ENCODE peak calls at places on chromosomes 12 and 14, in eight cellular contexts. V is fibroblast of the aortic adventitia, Z is PC-3, B is sigmoid colon, M is PC-9, L is IMR-90, G is cardiac muscle cell, J is fibroblast of pulmonary artery. N is an unnamed sample.

GRCh38 chr12:8829128-8829524 is 6.7 kb downstream of the A2ML1 start:
- DNase-seq in J (no peak), Z (peak; percentile 9), G (no peak), M (no peak), L (no peak), B (no peak), V (no peak), N (no peak)

GRCh38 chr12:6627598-6627997 is 8.2 kb downstream of the LPAR5 start:
- DNase-seq in G (no peak), M (no peak), L (no peak), B (no peak), V (no peak), J (no peak), Z (no peak), N (no peak)

GRCh38 chr12:1093166-1093751 is 102.2 kb downstream of the ERC1 start:
- DNase-seq in B (no peak), M (peak; percentile 47), G (peak; percentile 67), L (peak; percentile 67), V (peak; percentile 79), Z (peak; percentile 77), J (peak; percentile 82), N (peak; percentile 81)

GRCh38 chr14:75433631-75434556 is 6.1 kb downstream of the JDP2 start:
- DNase-seq in L (no peak), G (no peak), M (no peak), B (no peak), J (no peak), Z (no peak), V (no peak), N (no peak)

GRCh38 chr14:72513346-72513745 is 380.6 kb downstream of the DPF3 start:
- DNase-seq in G (no peak), Z (no peak), J (no peak), L (no peak), M (no peak), B (no peak), V (no peak), N (no peak)

GRCh38 chr14:89701079-89702043 is 253.2 kb downstream of the EFCAB11 start:
- DNase-seq in V (peak; percentile 49), B (peak; percentile 92), Z (peak; percentile 74), L (peak; percentile 62), G (peak; percentile 80), J (peak; percentile 71), M (peak; percentile 46), N (peak; percentile 84)

GRCh38 chr12:15562263-15562662 is 226.9 kb downstream of the EPS8 start:
- DNase-seq in Z (no peak), J (no peak), B (no peak), G (no peak), V (no peak), L (no peak), M (no peak), N (no peak)

GRCh38 chr14:95151561-95151960 is 5.8 kb downstream of the DICER1 start:
- DNase-seq in M (no peak), G (no peak), L (no peak), B (no peak), J (no peak), Z (no peak), V (no peak), N (peak; percentile 29)

GRCh38 chr12:63354919-63355318 is 203.9 kb upstream of the AVPR1A start:
- DNase-seq in L (no peak), G (no peak), Z (no peak), V (no peak), J (no peak), M (no peak), B (no peak), N (no peak)

GRCh38 chr14:98070521-98070920 is 1201.5 kb downstream of the BCL11B start:
- DNase-seq in B (no peak), M (no peak), G (no peak), J (no peak), V (no peak), L (no peak), Z (no peak), N (no peak)

GRCh38 chr14:74508844-74509428 is 15.4 kb downstream of the ISCA2 start:
- DNase-seq in V (no peak), B (peak; percentile 63), M (no peak), G (no peak), L (no peak), Z (no peak), J (no peak), N (no peak)

GRCh38 chr14:100911665-100912316 is 8.3 kb upstream of the RTL1 start:
- DNase-seq in L (peak; percentile 36), M (no peak), Z (peak; percentile 71), V (no peak), G (no peak), B (no peak), J (no peak), N (no peak)

GRCh38 chr14:100914597-100915021 is 11.1 kb upstream of the RTL1 start:
- DNase-seq in M (no peak), J (peak; percentile 10), V (peak; percentile 13), L (peak; percentile 59), G (no peak), Z (peak; percentile 75), B (no peak), N (peak; percentile 14)

GRCh38 chr14:100910888-100911664 is 7.6 kb upstream of the RTL1 start:
- DNase-seq in V (no peak), Z (no peak), B (no peak), L (no peak), M (no peak), G (no peak), J (no peak), N (no peak)

GRCh38 chr14:100915582-100915981 is 12.1 kb upstream of the RTL1 start:
- DNase-seq in G (no peak), J (no peak), V (no peak), L (no peak), M (no peak), B (no peak), Z (no peak), N (no peak)
- TF ChIP-seq CTCF in G (no peak), J (no peak), V (no peak), L (no peak), M (no peak), B (no peak), Z (no peak), N (no peak)

DNA sequence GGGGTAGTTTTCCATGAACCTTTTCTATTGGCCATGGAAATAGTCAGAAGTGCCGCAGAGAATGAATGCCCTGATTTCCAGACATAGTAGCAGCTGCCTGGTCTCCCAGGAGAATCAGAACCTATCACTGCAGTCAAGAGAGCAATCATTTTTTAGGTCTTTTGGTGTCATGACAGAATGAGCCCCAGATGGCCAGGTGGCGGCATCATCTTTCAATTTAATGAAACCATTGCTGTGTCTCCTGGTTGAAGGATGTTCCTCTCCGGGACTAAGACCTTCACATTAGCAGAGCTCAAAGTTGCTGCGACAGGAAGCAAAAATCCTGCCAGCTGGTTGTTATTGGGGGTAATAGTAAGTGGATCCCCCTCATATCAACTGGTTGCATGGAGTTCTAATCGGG is 18.8 kb downstream of the TNFAIP2 start:
- DNase-seq in Z (no peak), M (no peak), J (no peak), L (no peak), B (no peak), V (no peak), G (no peak), N (no peak)
- TF ChIP-seq CTCF in Z (no peak), M (no peak), J (no peak), L (no peak), B (no peak), V (no peak), G (no peak), N (no peak)

GRCh38 chr12:12007001-12007712 is 63.6 kb upstream of the BCL2L14 start:
- DNase-seq in J (no peak), G (no peak), L (peak; percentile 25), B (no peak), Z (peak; percentile 64), V (no peak), M (no peak), N (peak; percentile 43)
- TF ChIP-seq CTCF in J (no peak), G (no peak), L (no peak), B (no peak), Z (no peak), V (no peak), M (no peak), N (no peak)

DNA sequence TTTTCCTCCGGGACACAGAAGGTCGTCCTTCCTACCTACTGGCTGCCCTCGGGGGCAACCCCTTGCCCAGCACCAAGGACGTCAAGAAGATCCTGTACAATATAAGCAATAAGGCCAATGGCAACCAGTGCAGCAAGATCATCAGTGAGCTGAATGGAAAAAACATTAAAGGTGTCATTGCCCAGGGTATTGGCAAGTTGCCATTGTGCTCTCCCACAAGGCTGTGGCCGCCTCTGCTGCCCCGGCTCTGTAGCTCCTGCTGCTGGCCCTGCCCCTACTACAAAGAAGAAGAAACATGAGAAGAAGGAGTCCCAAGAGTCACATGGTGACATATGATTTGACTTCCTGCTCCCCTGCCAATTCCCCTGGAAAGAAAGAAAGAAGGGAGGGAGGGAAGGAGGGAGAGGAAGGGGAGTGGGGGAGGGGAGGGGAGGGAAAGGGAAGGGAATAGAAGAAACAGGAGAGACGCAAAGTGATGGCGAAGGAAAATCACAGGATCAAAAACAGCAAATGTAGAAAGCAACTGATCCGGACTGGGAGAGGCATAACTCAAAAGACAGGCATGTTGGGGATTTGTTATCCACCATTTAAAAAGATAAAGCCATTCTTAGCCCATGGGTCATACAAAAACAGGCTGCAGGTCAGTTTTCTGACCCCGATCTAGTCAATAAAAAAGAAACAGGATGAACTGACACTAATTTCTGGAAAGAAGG is 61.3 kb upstream of the RESF1 start:
- DNase-seq in V (no peak), J (peak; percentile 53), M (peak; percentile 73), L (no peak), B (no peak), G (peak; percentile 44), Z (no peak), N (peak; percentile 39)
- TF ChIP-seq CTCF in V (no peak), J (no peak), M (no peak), L (no peak), B (no peak), G (no peak), Z (no peak), N (no peak)

GRCh38 chr12:81253360-81253759 is 175.5 kb downstream of the ACSS3 start:
- DNase-seq in J (no peak), G (no peak), L (no peak), Z (no peak), V (no peak), M (no peak), B (no peak), N (no peak)
- TF ChIP-seq CTCF in J (no peak), G (no peak), L (no peak), Z (no peak), V (no peak), M (no peak), B (no peak), N (no peak)

N was measured in cardiac fibroblast.